ENCODE peak calls at places on chromosomes 13 and 19, in nine cellular contexts. One of them, this sample, is unnamed.

GRCh38 chr13:28411859-28412353 is 83.0 kb downstream of the FLT1 start:
- DNase-seq in esophagus squamous epithelium: no peak
- DNase-seq in PC-3: no peak
- DNase-seq in lung: no peak
- DNase-seq in thoracic aorta: no peak
- DNase-seq in Peyer's patch: no peak
- DNase-seq in CD4-positive, alpha-beta T cell: no peak
- DNase-seq in AG04450: no peak
- DNase-seq in kidney: no peak
- DNase-seq in this sample: no peak

GRCh38 chr13:23866420-23867026 is 22.7 kb downstream of the MIPEP start:
- DNase-seq in esophagus squamous epithelium: no peak
- DNase-seq in PC-3: peak
- DNase-seq in lung: no peak
- DNase-seq in thoracic aorta: no peak
- DNase-seq in Peyer's patch: no peak
- DNase-seq in CD4-positive, alpha-beta T cell: no peak
- DNase-seq in AG04450: no peak
- DNase-seq in kidney: no peak
- DNase-seq in this sample: no peak

GRCh38 chr19:30703645-30704044 is 331.5 kb downstream of the ZNF536 start:
- DNase-seq in esophagus squamous epithelium: no peak
- DNase-seq in PC-3: no peak
- DNase-seq in lung: no peak
- DNase-seq in thoracic aorta: no peak
- DNase-seq in Peyer's patch: no peak
- DNase-seq in CD4-positive, alpha-beta T cell: no peak
- DNase-seq in AG04450: no peak
- DNase-seq in kidney: no peak
- DNase-seq in this sample: no peak

GRCh38 chr13:42396901-42397670 is 125.1 kb downstream of the AKAP11 start:
- DNase-seq in esophagus squamous epithelium: no peak
- DNase-seq in PC-3: peak
- DNase-seq in lung: no peak
- DNase-seq in thoracic aorta: no peak
- DNase-seq in Peyer's patch: no peak
- DNase-seq in CD4-positive, alpha-beta T cell: no peak
- DNase-seq in AG04450: no peak
- DNase-seq in kidney: no peak
- DNase-seq in this sample: no peak

GRCh38 chr19:55113570-55114039 is 3.8 kb downstream of the PPP1R12C start:
- DNase-seq in esophagus squamous epithelium: no peak
- DNase-seq in PC-3: no peak
- DNase-seq in lung: peak
- DNase-seq in thoracic aorta: peak
- DNase-seq in Peyer's patch: peak
- DNase-seq in CD4-positive, alpha-beta T cell: no peak
- DNase-seq in AG04450: peak
- DNase-seq in kidney: peak
- DNase-seq in this sample: peak

GRCh38 chr13:76043882-76044281 is 407.8 kb downstream of the LMO7 start:
- DNase-seq in esophagus squamous epithelium: no peak
- DNase-seq in PC-3: no peak
- DNase-seq in lung: no peak
- DNase-seq in thoracic aorta: no peak
- DNase-seq in Peyer's patch: no peak
- DNase-seq in CD4-positive, alpha-beta T cell: no peak
- DNase-seq in AG04450: no peak
- DNase-seq in kidney: no peak
- DNase-seq in this sample: no peak

GRCh38 chr13:23881408-23881785 is 7.8 kb downstream of the MIPEP start:
- DNase-seq in esophagus squamous epithelium: no peak
- DNase-seq in PC-3: no peak
- DNase-seq in lung: no peak
- DNase-seq in thoracic aorta: no peak
- DNase-seq in Peyer's patch: no peak
- DNase-seq in CD4-positive, alpha-beta T cell: no peak
- DNase-seq in AG04450: no peak
- DNase-seq in kidney: no peak
- DNase-seq in this sample: no peak

GRCh38 chr19:38877781-38878574 is at the start of gene RINL:
- DNase-seq in esophagus squamous epithelium: no peak
- DNase-seq in PC-3: no peak
- DNase-seq in lung: no peak
- DNase-seq in thoracic aorta: no peak
- DNase-seq in Peyer's patch: peak
- DNase-seq in CD4-positive, alpha-beta T cell: peak
- DNase-seq in AG04450: no peak
- DNase-seq in kidney: no peak
- DNase-seq in this sample: peak

GRCh38 chr13:36377822-36378480 is 31.8 kb upstream of the SPART start:
- DNase-seq in esophagus squamous epithelium: no peak
- DNase-seq in PC-3: no peak
- DNase-seq in lung: no peak
- DNase-seq in thoracic aorta: no peak
- DNase-seq in Peyer's patch: no peak
- DNase-seq in CD4-positive, alpha-beta T cell: no peak
- DNase-seq in AG04450: no peak
- DNase-seq in kidney: no peak
- DNase-seq in this sample: no peak

GRCh38 chr19:42965204-42965603 is 28.2 kb upstream of the PSG7 start:
- DNase-seq in esophagus squamous epithelium: no peak
- DNase-seq in PC-3: peak
- DNase-seq in lung: no peak
- DNase-seq in thoracic aorta: no peak
- DNase-seq in Peyer's patch: no peak
- DNase-seq in CD4-positive, alpha-beta T cell: no peak
- DNase-seq in AG04450: peak
- DNase-seq in kidney: no peak
- DNase-seq in this sample: no peak

GRCh38 chr19:29858000-29858596 is 46.3 kb downstream of the CCNE1 start:
- DNase-seq in esophagus squamous epithelium: no peak
- DNase-seq in PC-3: peak
- DNase-seq in lung: peak
- DNase-seq in thoracic aorta: no peak
- DNase-seq in Peyer's patch: peak
- DNase-seq in CD4-positive, alpha-beta T cell: peak
- DNase-seq in AG04450: no peak
- DNase-seq in kidney: no peak
- DNase-seq in this sample: peak

GRCh38 chr19:44948763-44949374 is 3.0 kb downstream of the APOC2 start:
- DNase-seq in esophagus squamous epithelium: no peak
- DNase-seq in PC-3: no peak
- DNase-seq in lung: no peak
- DNase-seq in thoracic aorta: no peak
- DNase-seq in Peyer's patch: no peak
- DNase-seq in CD4-positive, alpha-beta T cell: no peak
- DNase-seq in AG04450: no peak
- DNase-seq in kidney: no peak
- DNase-seq in this sample: no peak

GRCh38 chr19:28039677-28040381 is 1173.1 kb downstream of the UQCRFS1 start:
- DNase-seq in esophagus squamous epithelium: no peak
- DNase-seq in PC-3: no peak
- DNase-seq in lung: no peak
- DNase-seq in thoracic aorta: no peak
- DNase-seq in Peyer's patch: no peak
- DNase-seq in CD4-positive, alpha-beta T cell: no peak
- DNase-seq in AG04450: no peak
- DNase-seq in kidney: no peak
- DNase-seq in this sample: no peak

GRCh38 chr13:54676526-54677113 is 1648.0 kb downstream of the OLFM4 start:
- DNase-seq in esophagus squamous epithelium: no peak
- DNase-seq in PC-3: no peak
- DNase-seq in lung: no peak
- DNase-seq in thoracic aorta: no peak
- DNase-seq in Peyer's patch: no peak
- DNase-seq in CD4-positive, alpha-beta T cell: no peak
- DNase-seq in AG04450: no peak
- DNase-seq in kidney: no peak
- DNase-seq in this sample: no peak

GRCh38 chr19:46629546-46630025 is 4.7 kb upstream of the PTGIR start:
- DNase-seq in esophagus squamous epithelium: no peak
- DNase-seq in PC-3: no peak
- DNase-seq in lung: no peak
- DNase-seq in thoracic aorta: no peak
- DNase-seq in Peyer's patch: no peak
- DNase-seq in CD4-positive, alpha-beta T cell: no peak
- DNase-seq in AG04450: no peak
- DNase-seq in kidney: no peak
- DNase-seq in this sample: no peak

GRCh38 chr19:10517361-10517759 is at the start of gene S1PR5:
- DNase-seq in esophagus squamous epithelium: no peak
- DNase-seq in PC-3: no peak
- DNase-seq in lung: no peak
- DNase-seq in thoracic aorta: no peak
- DNase-seq in Peyer's patch: no peak
- DNase-seq in CD4-positive, alpha-beta T cell: no peak
- DNase-seq in AG04450: no peak
- DNase-seq in kidney: peak
- DNase-seq in this sample: no peak

GRCh38 chr19:31378404-31378803 is 29.2 kb upstream of the TSHZ3 start:
- DNase-seq in esophagus squamous epithelium: no peak
- DNase-seq in PC-3: peak
- DNase-seq in lung: no peak
- DNase-seq in thoracic aorta: no peak
- DNase-seq in Peyer's patch: peak
- DNase-seq in CD4-positive, alpha-beta T cell: no peak
- DNase-seq in AG04450: peak
- DNase-seq in kidney: no peak
- DNase-seq in this sample: peak

GRCh38 chr19:33094504-33095067 is 13.6 kb downstream of the GPATCH1 start:
- DNase-seq in esophagus squamous epithelium: no peak
- DNase-seq in PC-3: peak
- DNase-seq in lung: no peak
- DNase-seq in thoracic aorta: no peak
- DNase-seq in Peyer's patch: peak
- DNase-seq in CD4-positive, alpha-beta T cell: no peak
- DNase-seq in AG04450: no peak
- DNase-seq in kidney: peak
- DNase-seq in this sample: no peak

GRCh38 chr19:13981021-13981420 is 25.1 kb downstream of the RFX1 start:
- DNase-seq in esophagus squamous epithelium: no peak
- DNase-seq in PC-3: no peak
- DNase-seq in lung: no peak
- DNase-seq in thoracic aorta: no peak
- DNase-seq in Peyer's patch: no peak
- DNase-seq in CD4-positive, alpha-beta T cell: no peak
- DNase-seq in AG04450: no peak
- DNase-seq in kidney: no peak
- DNase-seq in this sample: no peak
- H3K27ac ChIP-seq in esophagus squamous epithelium: no peak
- H3K27ac ChIP-seq in PC-3: no peak
- H3K27ac ChIP-seq in lung: no peak
- H3K27ac ChIP-seq in thoracic aorta: no peak
- H3K27ac ChIP-seq in Peyer's patch: no peak
- H3K27ac ChIP-seq in CD4-positive, alpha-beta T cell: no peak
- H3K27ac ChIP-seq in AG04450: no peak
- H3K27ac ChIP-seq in kidney: no peak
- H3K27ac ChIP-seq in this sample: no peak

DNA sequence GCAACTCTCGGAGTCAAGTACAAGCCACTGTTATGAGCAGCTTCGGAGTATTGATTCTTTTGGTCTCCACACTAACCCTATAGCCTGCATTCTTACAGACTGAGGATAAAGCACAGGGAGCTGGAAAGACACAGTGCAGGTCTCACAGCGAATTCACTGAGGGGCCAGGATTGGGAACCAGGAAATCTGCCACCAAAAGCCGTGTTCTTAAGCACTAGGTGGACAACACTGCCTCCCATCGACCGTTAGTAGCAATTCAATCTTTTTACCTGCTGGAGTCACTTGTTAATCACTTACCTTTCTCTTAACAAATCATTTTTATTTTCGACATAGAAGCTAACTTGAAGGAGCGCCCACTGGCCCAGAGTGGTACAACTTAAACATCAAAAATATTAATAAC is 6.3 kb downstream of the PMIS2 start:
- DNase-seq in esophagus squamous epithelium: no peak
- DNase-seq in PC-3: peak
- DNase-seq in lung: no peak
- DNase-seq in thoracic aorta: no peak
- DNase-seq in Peyer's patch: no peak
- DNase-seq in CD4-positive, alpha-beta T cell: no peak
- DNase-seq in AG04450: peak
- DNase-seq in kidney: no peak
- DNase-seq in this sample: no peak
- TF ChIP-seq CTCF in esophagus squamous epithelium: no peak
- TF ChIP-seq CTCF in PC-3: peak
- TF ChIP-seq CTCF in lung: peak
- TF ChIP-seq CTCF in thoracic aorta: no peak
- TF ChIP-seq CTCF in Peyer's patch: peak
- TF ChIP-seq CTCF in CD4-positive, alpha-beta T cell: peak
- TF ChIP-seq CTCF in AG04450: peak
- TF ChIP-seq CTCF in kidney: peak
- TF ChIP-seq CTCF in this sample: peak

GRCh38 chr19:16465239-16465638 is 6.5 kb downstream of the EPS15L1 start:
- DNase-seq in esophagus squamous epithelium: no peak
- DNase-seq in PC-3: no peak
- DNase-seq in lung: no peak
- DNase-seq in thoracic aorta: no peak
- DNase-seq in Peyer's patch: no peak
- DNase-seq in CD4-positive, alpha-beta T cell: no peak
- DNase-seq in AG04450: no peak
- DNase-seq in kidney: no peak
- DNase-seq in this sample: peak
- H3K27ac ChIP-seq in esophagus squamous epithelium: no peak
- H3K27ac ChIP-seq in PC-3: no peak
- H3K27ac ChIP-seq in lung: no peak
- H3K27ac ChIP-seq in thoracic aorta: no peak
- H3K27ac ChIP-seq in Peyer's patch: no peak
- H3K27ac ChIP-seq in CD4-positive, alpha-beta T cell: no peak
- H3K27ac ChIP-seq in AG04450: no peak
- H3K27ac ChIP-seq in kidney: no peak
- H3K27ac ChIP-seq in this sample: peak

DNA sequence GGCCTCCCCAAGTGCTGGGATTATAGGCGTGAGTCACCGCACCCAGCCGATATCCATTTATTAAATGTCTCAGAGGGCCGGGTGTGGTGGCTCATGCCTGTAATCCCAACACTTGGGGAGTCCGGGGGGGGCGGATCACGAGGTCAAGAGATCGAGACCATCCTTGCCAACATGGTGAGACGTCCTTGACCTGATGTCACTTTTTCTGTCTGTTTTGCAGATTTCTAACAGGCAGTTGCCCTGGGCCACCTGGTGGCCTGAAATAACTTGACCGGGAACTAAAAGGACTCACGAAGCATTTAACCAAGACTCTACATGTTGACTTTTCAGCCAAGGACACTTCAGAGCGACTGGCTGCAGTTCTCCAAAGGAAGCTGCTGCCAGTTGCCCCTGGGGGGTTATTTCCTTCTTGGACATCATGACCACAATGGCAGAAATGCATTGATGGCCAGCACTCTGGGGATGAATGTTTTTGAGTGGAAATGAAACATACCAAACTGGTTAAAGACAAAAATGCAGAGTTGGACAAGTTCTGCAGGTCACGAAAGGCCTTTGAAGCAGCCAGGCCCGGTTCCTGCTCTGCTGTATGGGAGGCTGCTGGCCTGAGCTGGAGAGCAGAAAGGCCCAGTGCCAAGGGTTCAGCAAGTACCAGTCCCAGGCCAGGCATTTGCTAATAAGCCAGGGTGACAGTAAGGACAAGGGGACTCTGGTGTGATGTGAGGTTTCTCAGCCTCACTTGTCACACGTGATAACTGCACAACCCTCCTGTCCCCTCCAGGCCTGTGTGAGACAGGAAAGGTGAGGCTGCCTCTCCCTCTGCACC is 8.3 kb downstream of the ZNF837 start:
- DNase-seq in esophagus squamous epithelium: no peak
- DNase-seq in PC-3: peak
- DNase-seq in lung: peak
- DNase-seq in thoracic aorta: no peak
- DNase-seq in Peyer's patch: no peak
- DNase-seq in CD4-positive, alpha-beta T cell: no peak
- DNase-seq in AG04450: no peak
- DNase-seq in kidney: no peak
- DNase-seq in this sample: no peak
- TF ChIP-seq CTCF in esophagus squamous epithelium: no peak
- TF ChIP-seq CTCF in PC-3: peak
- TF ChIP-seq CTCF in lung: no peak
- TF ChIP-seq CTCF in thoracic aorta: no peak
- TF ChIP-seq CTCF in Peyer's patch: no peak
- TF ChIP-seq CTCF in CD4-positive, alpha-beta T cell: no peak
- TF ChIP-seq CTCF in AG04450: peak
- TF ChIP-seq CTCF in kidney: no peak
- TF ChIP-seq CTCF in this sample: no peak

This sample was measured in psoas muscle.